ENCODE peak calls at places on chromosomes 3 and 15, in eight cellular contexts. B, G, N, J, R, E, P and O are unnamed samples.

GRCh38 chr3:58667229-58667628 is 655 bp upstream of the FAM3D start:
- DNase-seq in B (no peak), G (no peak), N (no peak), J (no peak), R (no peak), E (no peak), P (no peak), O (no peak)

GRCh38 chr3:159911011-159911663 is 77.5 kb upstream of the IL12A start:
- DNase-seq in B (no peak), G (peak), N (no peak), J (peak), R (no peak), E (no peak), P (no peak), O (no peak)

GRCh38 chr3:107633327-107634141 is 110.8 kb downstream of the BBX start:
- DNase-seq in B (no peak), G (peak), N (no peak), J (peak), R (no peak), E (no peak), P (no peak), O (no peak)

GRCh38 chr15:63851431-63851830 is 17.7 kb upstream of the HERC1 start:
- DNase-seq in B (no peak), G (no peak), N (no peak), J (no peak), R (no peak), E (no peak), P (no peak), O (no peak)

GRCh38 chr3:152474585-152474984 is 205.9 kb downstream of the MBNL1 start:
- DNase-seq in B (peak), G (peak), N (no peak), J (peak), R (no peak), E (no peak), P (peak), O (no peak)

GRCh38 chr3:73086071-73086494 is 24.6 kb downstream of the EBLN2 start:
- DNase-seq in B (peak), G (peak), N (no peak), J (peak), R (no peak), E (no peak), P (peak), O (no peak)

GRCh38 chr15:58981808-58982475 is 5.5 kb upstream of the RNF111 start:
- DNase-seq in B (no peak), G (peak), N (no peak), J (peak), R (no peak), E (no peak), P (no peak), O (no peak)

GRCh38 chr3:160754371-160754854 is 1.6 kb upstream of the PPM1L start:
- DNase-seq in B (peak), G (no peak), N (peak), J (no peak), R (no peak), E (no peak), P (peak), O (peak)

GRCh38 chr3:127734754-127735473 is 62.2 kb downstream of the ABTB1 start:
- DNase-seq in B (no peak), G (no peak), N (peak), J (no peak), R (no peak), E (no peak), P (peak), O (no peak)

GRCh38 chr3:72145506-72146380 is 360.8 kb upstream of the PROK2 start:
- DNase-seq in B (no peak), G (no peak), N (no peak), J (no peak), R (no peak), E (no peak), P (peak), O (no peak)

GRCh38 chr3:58994746-58995330 is 55.0 kb downstream of the CFAP20DC start:
- DNase-seq in B (peak), G (peak), N (no peak), J (peak), R (peak), E (no peak), P (peak), O (no peak)

GRCh38 chr15:29207027-29207757 is 62.4 kb downstream of the NSMCE3 start:
- DNase-seq in B (no peak), G (no peak), N (no peak), J (no peak), R (no peak), E (no peak), P (no peak), O (no peak)

GRCh38 chr3:32310336-32310735 is 71.9 kb downstream of the CMTM8 start:
- DNase-seq in B (no peak), G (no peak), N (no peak), J (no peak), R (peak), E (no peak), P (no peak), O (no peak)

GRCh38 chr3:105700575-105700974 is 168.2 kb downstream of the CBLB start:
- DNase-seq in B (no peak), G (no peak), N (no peak), J (no peak), R (no peak), E (no peak), P (no peak), O (no peak)